ENCODE peak calls at places on chromosomes 1 and 21, in four cellular contexts. V is mucosa of descending colon, E is mammary epithelial cell, Q is foreskin fibroblast. F is an unnamed sample.

GRCh38 chr1:248807067-248807737 is 18.5 kb downstream of the SH3BP5L start:
- DNase-seq in Q (no peak), V (peak; percentile 82), E (no peak), F (no peak)

GRCh38 chr1:229407206-229408026 is 26.5 kb downstream of the ACTA1 start:
- DNase-seq in Q (no peak), V (no peak), E (no peak), F (no peak)

GRCh38 chr1:217747156-217747769 is 116.1 kb downstream of the SPATA17 start:
- DNase-seq in V (no peak), Q (peak; percentile 4), E (peak; percentile 14), F (no peak)

GRCh38 chr1:176058686-176059085 is 148.4 kb downstream of the COP1 start:
- DNase-seq in V (no peak), E (no peak), Q (no peak), F (no peak)

GRCh38 chr1:24424990-24425389 is 9.4 kb downstream of the NIPAL3 start:
- DNase-seq in Q (no peak), E (no peak), V (no peak), F (no peak)

GRCh38 chr1:89724369-89725015 is 91.6 kb downstream of the LRRC8C start:
- DNase-seq in E (peak; percentile 87), Q (peak; percentile 36), V (no peak), F (peak; percentile 36)

GRCh38 chr1:157955860-157956259 is 37.6 kb upstream of the KIRREL1 start:
- DNase-seq in V (no peak), E (no peak), Q (no peak), F (no peak)

GRCh38 chr1:154520333-154520732 is 18.1 kb upstream of the SHE start:
- DNase-seq in Q (no peak), E (peak; percentile 27), V (no peak), F (no peak)

GRCh38 chr1:229334716-229335115 is 8.1 kb downstream of the CCSAP start:
- DNase-seq in Q (no peak), E (no peak), V (no peak), F (no peak)

GRCh38 chr1:88873737-88874374 is 17.5 kb downstream of the GTF2B start:
- DNase-seq in Q (no peak), V (no peak), E (no peak), F (no peak)

GRCh38 chr1:11413907-11414495 is 65.0 kb upstream of the DISP3 start:
- DNase-seq in E (no peak), Q (no peak), V (no peak), F (no peak)

GRCh38 chr1:161305872-161306519 is 3.8 kb downstream of the MPZ start:
- DNase-seq in V (peak; percentile 92), Q (peak; percentile 29), E (peak; percentile 42), F (peak; percentile 73)

GRCh38 chr1:37588939-37589338 is 6.8 kb downstream of the GNL2 start:
- DNase-seq in E (no peak), Q (no peak), V (no peak), F (no peak)

GRCh38 chr1:198955085-198955484 is 316.2 kb downstream of the PTPRC start:
- DNase-seq in E (no peak), V (no peak), Q (no peak), F (no peak)

GRCh38 chr21:45535341-45536081 is 6.7 kb downstream of the SLC19A1 start:
- DNase-seq in V (peak; percentile 39), E (no peak), Q (no peak), F (no peak)

GRCh38 chr1:184075040-184076029 is 23.8 kb downstream of the TSEN15 start:
- DNase-seq in E (peak; percentile 51), Q (peak; percentile 46), V (no peak), F (no peak)

GRCh38 chr1:245835386-245835785 is 671.7 kb downstream of the SMYD3 start:
- DNase-seq in V (no peak), E (no peak), Q (no peak), F (no peak)

GRCh38 chr21:30463713-30464112 is 16.5 kb downstream of the KRTAP19-1 start:
- DNase-seq in Q (no peak), V (no peak), E (peak; percentile 7), F (no peak)

GRCh38 chr21:16082038-16082816 is 352.4 kb downstream of the USP25 start:
- DNase-seq in E (no peak), Q (no peak), V (no peak), F (no peak)

GRCh38 chr21:39616373-39616772 is 3.6 kb downstream of the B3GALT5 start:
- DNase-seq in V (no peak), Q (no peak), E (no peak), F (no peak)

GRCh38 chr1:30915491-30916230 is 7.1 kb upstream of the SDC3 start:
- DNase-seq in V (no peak), Q (no peak), E (no peak), F (no peak)

GRCh38 chr1:7454052-7454815 is 316.9 kb upstream of the VAMP3 start:
- DNase-seq in Q (no peak), V (peak; percentile 49), E (no peak), F (no peak)

GRCh38 chr1:182833271-182833670 is 5.9 kb upstream of the DHX9 start:
- DNase-seq in V (no peak), E (peak; percentile 68), Q (no peak), F (no peak)

GRCh38 chr1:11571906-11572616 is 82.2 kb downstream of the FBXO2 start:
- DNase-seq in Q (no peak), E (no peak), V (no peak), F (no peak)

GRCh38 chr1:8396912-8397406 is 79.0 kb downstream of the SLC45A1 start:
- DNase-seq in V (no peak), E (peak; percentile 98), Q (peak; percentile 98), F (peak; percentile 37)

GRCh38 chr1:118949317-118949716 is 38.8 kb downstream of the TBX15 start:
- DNase-seq in Q (peak; percentile 47), V (no peak), E (no peak), F (no peak)

GRCh38 chr21:41720250-41720649 is 46.6 kb downstream of the RIPK4 start:
- DNase-seq in Q (no peak), E (no peak), V (no peak), F (no peak)

GRCh38 chr21:44533121-44533890 is 6.7 kb downstream of the KRTAP10-1 start:
- DNase-seq in Q (no peak), V (no peak), E (no peak), F (no peak)

GRCh38 chr1:219459321-219460105 is 153.4 kb downstream of the ZC3H11B start:
- DNase-seq in E (no peak), V (no peak), Q (no peak), F (no peak)

GRCh38 chr1:59366352-59366751 is 69.5 kb downstream of the FGGY start:
- DNase-seq in Q (no peak), E (peak; percentile 61), V (no peak), F (no peak)

GRCh38 chr1:110421159-110421777 is 13.8 kb upstream of the LAMTOR5 start:
- DNase-seq in E (peak; percentile 64), V (no peak), Q (peak; percentile 63), F (no peak)

GRCh38 chr1:201423655-201424610 is 2.4 kb upstream of the TNNI1 start:
- DNase-seq in E (no peak), V (no peak), Q (no peak), F (no peak)

GRCh38 chr1:36365310-36365895 is 20.3 kb downstream of the STK40 start:
- DNase-seq in Q (peak; percentile 84), E (no peak), V (no peak), F (no peak)

GRCh38 chr1:29679828-29680558 is 443.7 kb downstream of the PTPRU start:
- DNase-seq in E (no peak), V (no peak), Q (no peak), F (no peak)

GRCh38 chr1:38546630-38547029 is 312.9 kb downstream of the RRAGC start:
- DNase-seq in E (no peak), Q (no peak), V (no peak), F (no peak)

GRCh38 chr1:205711105-205712048 is 31.1 kb upstream of the SLC45A3 start:
- DNase-seq in V (no peak), E (peak; percentile 55), Q (peak; percentile 69), F (peak; percentile 47)
- H3K4me3 ChIP-seq in V (no peak overlapping the region), E (no peak overlapping the region), Q (no peak overlapping the region), F (no peak overlapping the region)

GRCh38 chr1:65254320-65255087 is 54.8 kb upstream of the DNAJC6 start:
- DNase-seq in V (peak; percentile 90), E (peak; percentile 68), Q (peak; percentile 57), F (no peak)
- TF ChIP-seq CTCF in V (no peak), E (no peak), Q (peak; percentile 26), F (peak; percentile 5)

DNA sequence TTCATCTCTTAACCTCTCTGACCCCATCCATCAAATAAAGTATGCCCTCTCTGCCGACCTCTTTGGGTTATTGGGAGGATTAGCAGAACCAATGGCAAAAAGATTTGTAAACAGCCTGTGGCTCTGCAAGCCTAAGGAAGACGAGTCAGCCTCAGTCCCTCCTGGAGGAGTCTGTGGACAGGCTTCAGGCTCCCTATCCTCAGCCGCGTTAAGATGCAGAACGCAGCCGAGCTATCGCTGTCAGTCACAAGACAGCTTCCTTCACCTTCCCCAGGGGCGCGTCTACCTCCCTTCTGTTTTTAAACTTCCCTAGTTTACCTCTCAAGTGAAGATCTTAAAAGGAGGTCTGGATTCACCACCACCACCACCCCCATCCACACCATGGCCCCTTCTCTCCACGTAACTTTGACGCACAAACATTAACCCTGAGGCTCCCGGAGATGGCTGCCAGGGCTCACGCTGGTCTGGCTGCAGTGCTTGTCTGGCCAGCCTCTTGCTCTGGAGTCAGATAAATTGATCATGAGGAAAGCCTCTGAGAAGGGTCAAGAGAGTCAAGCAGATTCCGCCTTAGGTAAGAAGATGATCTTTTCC is 767 bp downstream of the CAMK1G start:
- DNase-seq in E (no peak), V (no peak), Q (no peak), F (no peak)
- H3K4me3 ChIP-seq in E (no peak overlapping the region), V (no peak overlapping the region), Q (peak overlapping the region; percentile 30), F (no peak overlapping the region)

GRCh38 chr1:94898486-94899385 is 28.2 kb downstream of the CNN3 start:
- DNase-seq in V (no peak), Q (no peak), E (no peak), F (no peak)
- TF ChIP-seq CTCF in V (no peak), Q (no peak), E (no peak), F (no peak)

GRCh38 chr1:44318097-44319088 is 36.7 kb downstream of the ERI3 start:
- DNase-seq in Q (peak; percentile 14), E (peak; percentile 24), V (no peak), F (no peak)
- H3K4me3 ChIP-seq in Q (no peak overlapping the region), E (no peak overlapping the region), V (no peak overlapping the region), F (no peak overlapping the region)

DNA sequence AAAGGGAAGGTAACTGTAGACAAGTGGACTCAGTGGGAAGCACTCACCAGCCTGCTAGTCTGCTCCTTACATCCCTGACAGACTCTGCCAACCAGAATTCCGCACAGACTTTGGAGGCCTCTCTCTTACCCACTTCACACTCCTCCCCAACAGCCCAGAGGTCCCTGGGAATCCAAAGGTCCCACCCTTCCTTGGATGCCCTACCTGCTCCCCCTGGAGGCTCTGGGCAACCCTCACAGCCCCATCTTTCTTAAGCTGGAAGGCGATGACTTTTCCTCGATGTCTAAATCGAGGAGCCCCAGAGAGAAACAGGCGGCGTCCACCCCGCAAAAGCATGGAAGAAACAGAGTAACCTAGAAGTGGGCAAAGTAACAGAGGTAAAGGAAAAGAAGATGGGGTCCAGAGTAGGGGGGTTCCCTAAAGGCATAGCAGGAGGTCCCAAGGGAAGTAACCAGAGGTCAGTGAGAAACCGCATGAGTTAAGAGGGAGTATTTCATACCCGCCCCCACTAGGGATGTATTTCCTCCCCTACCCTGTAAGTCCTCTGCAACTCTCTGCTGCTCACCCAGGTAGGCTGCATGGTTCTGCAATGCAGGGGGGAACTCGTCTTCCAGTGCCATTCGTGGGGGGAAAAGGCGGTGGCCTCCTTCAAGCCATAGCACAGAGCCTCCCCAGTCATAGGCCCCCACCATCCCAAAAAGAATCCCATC is 8.4 kb downstream of the ITGA10 start:
- DNase-seq in Q (no peak), V (no peak), E (no peak), F (no peak)
- TF ChIP-seq CTCF in Q (peak; percentile 6), V (no peak), E (no peak), F (no peak)